ENCODE peak calls at places on chromosomes 5 and 9, in seven cellular contexts. W, F, Q, T, R, O and D are unnamed samples.

GRCh38 chr9:35136866-35137265 is 21.2 kb upstream of the ATOSB start:
- DNase-seq in W (no peak), F (no peak), Q (no peak), T (no peak), R (no peak), O (no peak), D (no peak)

GRCh38 chr5:15499528-15500325 is at the start of gene FBXL7:
- DNase-seq in W (peak; percentile 25), F (peak; percentile 82), Q (peak; percentile 75), T (peak; percentile 78), R (peak; percentile 55), O (peak; percentile 95), D (no peak)

GRCh38 chr5:151553130-151553670 is 37.9 kb downstream of the FAT2 start:
- DNase-seq in W (no peak), F (no peak), Q (no peak), T (no peak), R (no peak), O (no peak), D (no peak)

GRCh38 chr5:24642022-24642421 is 2.8 kb downstream of the CDH10 start:
- DNase-seq in W (no peak), F (no peak), Q (peak; percentile 0), T (no peak), R (no peak), O (no peak), D (peak; percentile 24)

GRCh38 chr9:27377147-27377807 is 80.3 kb upstream of the EQTN start:
- DNase-seq in W (no peak), F (no peak), Q (no peak), T (no peak), R (no peak), O (no peak), D (no peak)

GRCh38 chr5:155943516-155944407 is 383.2 kb upstream of the SGCD start:
- DNase-seq in W (peak; percentile 6), F (peak; percentile 20), Q (peak; percentile 70), T (peak; percentile 17), R (peak; percentile 50), O (no peak), D (peak; percentile 41)

GRCh38 chr5:157366741-157367684 is 93.0 kb upstream of the NIPAL4 start:
- DNase-seq in W (no peak), F (peak; percentile 47), Q (peak; percentile 84), T (no peak), R (no peak), O (no peak), D (peak; percentile 3)

GRCh38 chr9:126805546-126806262 is 864 bp downstream of the ZBTB43 start:
- DNase-seq in W (peak; percentile 47), F (no peak), Q (peak; percentile 39), T (no peak), R (peak; percentile 74), O (no peak), D (peak; percentile 95)

GRCh38 chr9:92132501-92132900 is 17.3 kb upstream of the SPTLC1 start:
- DNase-seq in W (no peak), F (no peak), Q (no peak), T (no peak), R (no peak), O (no peak), D (no peak)

GRCh38 chr9:96020822-96021615 is 145.5 kb downstream of the ERCC6L2 start:
- DNase-seq in W (no peak), F (no peak), Q (no peak), T (no peak), R (peak; percentile 33), O (no peak), D (peak; percentile 27)

GRCh38 chr5:157566902-157567489 is 8.6 kb downstream of the ADAM19 start:
- DNase-seq in W (no peak), F (no peak), Q (no peak), T (no peak), R (no peak), O (no peak), D (no peak)

GRCh38 chr9:34384368-34385165 is 7.9 kb upstream of the MYORG start:
- DNase-seq in W (no peak), F (no peak), Q (no peak), T (no peak), R (no peak), O (no peak), D (no peak)

GRCh38 chr9:2615532-2615931 is 6.1 kb upstream of the VLDLR start:
- DNase-seq in W (no peak), F (no peak), Q (no peak), T (no peak), R (no peak), O (no peak), D (no peak)

GRCh38 chr9:110769667-110770066 is 101.1 kb downstream of the MUSK start:
- DNase-seq in W (no peak), F (no peak), Q (peak; percentile 36), T (no peak), R (no peak), O (no peak), D (peak; percentile 3)

GRCh38 chr5:143161893-143162520 is 241.5 kb downstream of the NR3C1 start:
- DNase-seq in W (no peak), F (peak; percentile 28), Q (peak; percentile 89), T (no peak), R (peak; percentile 26), O (peak; percentile 93), D (peak; percentile 4)

GRCh38 chr5:14710313-14710994 is 45.9 kb downstream of the OTULIN start:
- DNase-seq in W (no peak), F (no peak), Q (no peak), T (no peak), R (no peak), O (peak; percentile 50), D (no peak)

GRCh38 chr5:31329722-31330121 is 136.2 kb downstream of the CDH6 start:
- DNase-seq in W (no peak), F (no peak), Q (peak; percentile 5), T (no peak), R (no peak), O (no peak), D (no peak)

GRCh38 chr9:3446313-3446712 is 79.5 kb downstream of the RFX3 start:
- DNase-seq in W (no peak), F (no peak), Q (no peak), T (no peak), R (no peak), O (no peak), D (no peak)

GRCh38 chr5:72956324-72957140 is 691 bp downstream of the FCHO2 start:
- DNase-seq in W (peak; percentile 33), F (peak; percentile 39), Q (peak; percentile 56), T (peak; percentile 37), R (peak; percentile 51), O (peak; percentile 89), D (peak; percentile 83)

GRCh38 chr5:14510156-14510734 is 71.3 kb upstream of the OTULINL start:
- DNase-seq in W (no peak), F (no peak), Q (no peak), T (peak; percentile 45), R (no peak), O (peak; percentile 62), D (no peak)

GRCh38 chr5:82601085-82601484 is 322.9 kb upstream of the RPS23 start:
- DNase-seq in W (no peak), F (no peak), Q (no peak), T (no peak), R (peak; percentile 68), O (no peak), D (no peak)

GRCh38 chr5:149485655-149486615 is 65.3 kb downstream of the CSNK1A1 start:
- DNase-seq in W (no peak), F (peak; percentile 91), Q (peak; percentile 100), T (peak; percentile 99), R (peak; percentile 90), O (peak; percentile 93), D (peak; percentile 45)
- TF ChIP-seq POLR2A in W (no peak), F (no peak), Q (peak; percentile 69), T (no peak), R (peak; percentile 57), O (no peak), D (peak; percentile 14)

GRCh38 chr9:136847827-136848392 is 1.3 kb upstream of the PHPT1 start:
- DNase-seq in W (peak; percentile 65), F (peak; percentile 64), Q (peak; percentile 73), T (peak; percentile 64), R (peak; percentile 94), O (peak; percentile 98), D (peak; percentile 84)
- TF ChIP-seq POLR2A in W (peak; percentile 9), F (peak; percentile 37), Q (peak; percentile 24), T (peak; percentile 53), R (peak; percentile 96), O (no peak), D (no peak)

GRCh38 chr5:135642934-135643333 is 64.1 kb upstream of the CXCL14 start:
- DNase-seq in W (no peak), F (no peak), Q (no peak), T (no peak), R (no peak), O (peak; percentile 66), D (no peak)

GRCh38 chr5:135644196-135644766 is 65.5 kb upstream of the CXCL14 start:
- DNase-seq in W (no peak), F (no peak), Q (no peak), T (no peak), R (no peak), O (peak; percentile 45), D (no peak)

GRCh38 chr5:135644816-135645215 is 66.0 kb upstream of the CXCL14 start:
- DNase-seq in W (no peak), F (no peak), Q (no peak), T (no peak), R (no peak), O (peak; percentile 77), D (no peak)

GRCh38 chr5:135645781-135646180 is 67.0 kb upstream of the CXCL14 start:
- DNase-seq in W (no peak), F (no peak), Q (no peak), T (no peak), R (no peak), O (no peak), D (no peak)

DNA sequence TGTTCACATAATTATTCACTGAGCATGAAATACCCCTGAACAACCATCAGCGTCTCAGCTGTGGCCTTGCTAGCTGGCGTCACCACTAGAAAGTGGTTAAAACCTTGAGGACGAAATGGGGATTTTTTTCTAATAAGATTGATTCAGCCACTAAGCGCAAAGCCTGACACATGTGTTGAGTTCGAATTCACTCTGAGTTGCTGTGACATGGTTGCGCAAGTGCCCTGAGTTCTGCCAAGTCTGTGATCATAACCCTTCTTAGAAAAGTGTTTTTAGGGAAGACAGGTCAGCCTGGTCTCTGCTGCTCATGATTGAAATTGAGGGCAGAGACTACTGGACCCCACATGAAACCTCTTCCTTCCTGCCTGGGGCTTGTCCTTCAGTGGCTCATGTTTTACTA is 66.5 kb upstream of the CXCL14 start:
- DNase-seq in W (no peak), F (no peak), Q (no peak), T (no peak), R (no peak), O (peak; percentile 92), D (no peak)
- TF ChIP-seq POLR2A in W (no peak), F (no peak), Q (no peak), T (no peak), R (no peak), O (no peak), D (no peak)

DNA sequence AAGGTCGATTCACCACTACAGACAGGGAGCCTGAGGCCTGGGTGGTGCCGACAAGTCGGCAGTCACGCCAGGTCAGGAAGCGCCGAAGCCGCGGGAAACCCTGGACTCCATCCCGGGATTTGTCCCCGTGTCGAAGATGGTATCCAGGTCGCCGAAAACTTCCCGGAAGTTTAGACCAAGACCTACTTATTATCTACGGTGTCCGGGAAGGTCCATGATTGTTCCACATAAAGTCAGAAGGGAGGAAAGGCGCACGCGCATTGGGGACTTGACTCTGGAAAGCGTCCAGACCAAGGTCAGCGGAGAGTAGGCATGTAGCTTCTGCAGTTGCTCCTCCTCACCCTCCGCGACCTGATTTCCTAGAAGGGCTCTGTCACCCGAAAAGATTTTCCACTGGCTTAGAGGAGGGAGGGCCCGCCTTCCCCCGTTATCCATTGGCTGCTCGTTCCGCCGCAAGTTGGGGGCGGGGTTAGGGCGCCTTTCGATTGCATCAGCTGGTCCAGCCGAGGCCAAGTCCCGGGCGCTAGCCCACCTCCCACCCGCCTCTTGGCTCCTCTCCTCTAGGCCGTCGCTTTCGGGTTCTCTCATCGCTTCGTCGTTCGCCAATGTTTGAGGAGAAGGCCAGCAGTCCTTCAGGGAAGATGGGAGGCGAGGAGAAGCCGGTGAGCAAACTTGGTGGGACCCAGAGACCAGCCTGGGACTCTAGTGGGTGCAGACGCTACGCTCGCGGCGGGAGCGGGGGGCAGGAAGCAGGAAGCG is at the start of gene TARS1:
- DNase-seq in W (peak; percentile 76), F (peak; percentile 100), Q (peak; percentile 100), T (peak; percentile 99), R (peak; percentile 99), O (peak; percentile 100), D (peak; percentile 100)
- TF ChIP-seq POLR2A in W (peak; percentile 75), F (peak; percentile 75), Q (peak; percentile 91), T (peak; percentile 62), R (peak; percentile 78), O (no peak), D (peak; percentile 96)